ENCODE peak calls at places on chromosomes 7 and 10, in four cellular contexts. W is endothelial cell of umbilical vein, D is HFFc6, H is suprapubic skin. X is an unnamed sample.

GRCh38 chr10:74439213-74439612 is 288.2 kb downstream of the ADK start:
- DNase-seq in H (no peak), W (peak; percentile 76), D (no peak), X (no peak)

GRCh38 chr7:75813781-75814236 is at the start of gene CCL24:
- DNase-seq in H (no peak), W (no peak), D (no peak), X (no peak)

GRCh38 chr10:124685251-124685650 is 58.9 kb downstream of the FAM53B start:
- DNase-seq in D (no peak), H (no peak), W (no peak), X (no peak)

GRCh38 chr7:28311670-28312069 is 100.6 kb upstream of the CREB5 start:
- DNase-seq in H (no peak), W (no peak), D (no peak), X (no peak)

GRCh38 chr7:6443372-6443941 is 4.3 kb downstream of the DAGLB start:
- DNase-seq in H (no peak), W (peak; percentile 46), D (peak; percentile 97), X (no peak)

GRCh38 chr10:3430501-3430900 is 257.9 kb upstream of the PITRM1 start:
- DNase-seq in H (no peak), W (no peak), D (no peak), X (no peak)

GRCh38 chr10:72254891-72255568 is 18.7 kb upstream of the DDIT4 start:
- DNase-seq in H (peak; percentile 95), W (peak; percentile 52), D (peak; percentile 52), X (peak; percentile 56)

GRCh38 chr7:49530481-49530880 is 243.0 kb upstream of the VWC2 start:
- DNase-seq in H (no peak), D (no peak), W (no peak), X (no peak)

GRCh38 chr7:45099891-45100760 is 11.4 kb upstream of the NACAD start:
- DNase-seq in D (no peak), W (no peak), H (peak; percentile 78), X (no peak)

GRCh38 chr10:104277785-104278184 is 8.8 kb downstream of the GSTO2 start:
- DNase-seq in D (no peak), H (no peak), W (no peak), X (no peak)

GRCh38 chr10:16182688-16183087 is 254.1 kb upstream of the PTER start:
- DNase-seq in D (no peak), W (no peak), H (no peak), X (no peak)

GRCh38 chr7:1364906-1365570 is 94.2 kb downstream of the MICALL2 start:
- DNase-seq in H (no peak), D (no peak), W (no peak), X (no peak)

GRCh38 chr7:151813997-151814396 is 62.9 kb downstream of the PRKAG2 start:
- DNase-seq in D (no peak), H (no peak), W (no peak), X (no peak)

DNA sequence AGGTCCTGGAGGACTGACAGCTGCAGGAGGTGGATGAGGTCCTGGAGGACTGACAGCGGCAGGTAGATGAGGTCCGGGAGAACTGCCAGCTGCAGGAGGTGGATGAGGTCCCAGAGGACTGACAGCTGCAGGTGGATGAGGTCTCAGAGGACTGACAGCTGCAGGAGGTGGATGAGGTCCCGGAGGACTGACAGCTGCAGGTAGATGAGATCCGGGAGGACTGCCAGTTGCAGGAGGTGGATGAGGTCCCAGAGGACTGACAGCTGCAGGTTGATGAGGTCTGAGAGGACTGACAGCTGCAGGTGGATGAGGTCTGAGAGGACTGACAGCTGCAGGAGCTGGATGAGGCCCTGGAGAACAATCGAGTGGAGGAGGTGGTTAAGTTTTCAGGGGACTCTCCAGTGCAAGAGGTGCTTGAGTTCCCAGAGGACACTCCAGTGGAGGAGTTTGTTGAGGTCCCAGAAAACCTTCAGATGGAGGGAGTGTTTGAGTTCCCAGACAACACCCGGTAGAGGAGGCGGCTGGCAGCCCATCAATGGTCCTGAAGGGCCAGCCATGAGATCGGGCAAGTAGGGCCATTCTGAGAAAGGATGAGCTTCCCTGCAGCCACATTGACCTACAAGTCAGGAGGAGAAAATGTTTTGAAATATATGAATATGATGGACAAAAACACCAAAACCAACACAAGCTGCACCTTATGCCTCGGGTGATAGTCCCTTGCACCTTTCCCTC is 4.7 kb upstream of the EIF5AL1 start:
- DNase-seq in W (no peak), H (no peak), D (no peak), X (no peak)
- TF ChIP-seq CTCF in W (no peak), H (no peak), D (no peak), X (no peak)

DNA sequence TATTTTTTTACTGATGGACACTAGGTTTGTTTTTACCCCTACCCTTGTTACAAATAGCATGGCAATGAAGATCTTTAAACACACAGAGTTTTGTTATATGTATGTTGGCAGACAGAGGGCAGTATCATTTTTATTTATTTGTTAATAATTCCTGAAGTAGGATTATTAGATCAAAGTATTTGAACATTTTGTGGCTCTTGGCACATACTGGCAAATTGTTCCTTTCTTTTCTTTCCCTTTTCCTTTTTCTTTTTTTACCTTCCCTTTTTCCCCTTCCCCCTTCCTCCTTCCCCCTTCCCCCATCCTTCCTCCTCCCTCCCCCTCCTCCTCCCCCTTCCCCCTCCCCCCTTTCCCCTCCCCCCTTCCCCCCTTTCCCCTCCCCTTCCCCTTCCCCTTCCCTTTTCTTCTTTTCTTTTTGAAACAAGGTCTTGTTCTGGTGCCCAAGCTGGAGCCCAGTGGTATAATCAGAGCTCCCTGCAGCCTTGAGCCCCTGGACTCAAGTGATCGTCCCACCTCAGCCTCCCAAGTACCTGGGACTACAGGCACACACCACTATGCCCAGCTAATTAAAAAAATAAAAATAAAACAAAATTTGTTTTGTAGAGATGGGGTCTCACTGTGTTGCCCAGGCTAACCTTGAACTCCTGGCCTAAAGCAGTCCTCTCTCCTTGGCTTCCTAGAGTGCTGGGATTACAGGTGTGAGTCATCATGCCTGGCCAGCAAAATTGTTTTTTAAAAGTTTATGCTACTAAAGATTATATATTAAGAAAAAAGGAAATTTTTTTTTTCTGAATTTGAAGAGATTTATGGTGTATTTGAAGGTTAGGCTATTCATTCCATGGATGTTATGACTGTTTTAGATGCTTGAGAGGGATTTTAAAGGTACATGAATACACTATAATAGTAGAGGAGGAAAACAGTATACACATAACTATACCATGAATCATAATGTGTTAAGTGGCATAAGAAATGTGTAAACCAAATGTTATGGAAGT is 39.3 kb downstream of the SEPTIN7 start:
- DNase-seq in H (no peak), W (peak; percentile 32), D (peak; percentile 77), X (no peak)
- TF ChIP-seq CTCF in H (no peak), W (no peak), D (peak; percentile 48), X (no peak)

GRCh38 chr7:74604326-74605020 is 53.0 kb upstream of the GTF2I start:
- DNase-seq in D (no peak), W (no peak), H (no peak), X (no peak)

GRCh38 chr7:74606909-74607255 is 50.6 kb upstream of the GTF2I start:
- DNase-seq in W (no peak), H (no peak), D (no peak), X (no peak)

GRCh38 chr7:74612015-74612829 is 45.3 kb upstream of the GTF2I start:
- DNase-seq in D (no peak), H (peak; percentile 83), W (peak; percentile 9), X (peak; percentile 16)

GRCh38 chr7:74606101-74606908 is 51.2 kb upstream of the GTF2I start:
- DNase-seq in D (no peak), H (no peak), W (peak; percentile 24), X (no peak)
- TF ChIP-seq CTCF in D (peak; percentile 41), H (no peak), W (no peak), X (no peak)

GRCh38 chr10:69572159-69573055 is 815 bp downstream of the NEUROG3 start:
- DNase-seq in W (no peak), D (no peak), H (no peak), X (no peak)
- TF ChIP-seq CTCF in W (no peak), D (no peak), H (no peak), X (no peak)

GRCh38 chr10:102669206-102670064 is 25.2 kb downstream of the TRIM8 start:
- DNase-seq in H (no peak), D (peak; percentile 58), W (no peak), X (no peak)
- TF ChIP-seq CTCF in H (peak; percentile 26), D (peak; percentile 65), W (peak; percentile 17), X (peak; percentile 48)

X was measured in neural crest cell.